ENCODE peak calls at places on chromosomes 2 and 18, in eight cellular contexts. W is fibroblast of the aortic adventitia, S is Calu3, C is HCT116, E is ureter, L is NCI-H1105, F is neuronal stem cell, I is NCI-H345. V is an unnamed sample.

GRCh38 chr2:165455940-165456479 is 13.5 kb upstream of the CSRNP3 start:
- DNase-seq in L (no peak), S (no peak), I (no peak), E (no peak), C (no peak), W (no peak), F (no peak), V (no peak)

GRCh38 chr2:40401896-40402295 is 50.0 kb downstream of the SLC8A1 start:
- DNase-seq in L (no peak), E (no peak), S (peak), C (peak), W (peak), I (no peak), F (no peak), V (no peak)

GRCh38 chr2:238720232-238720672 is 127.6 kb upstream of the TWIST2 start:
- DNase-seq in L (peak), C (peak), F (peak), S (peak), W (peak), E (no peak), I (peak), V (peak)

GRCh38 chr2:11573418-11574175 is 39.8 kb downstream of the GREB1 start:
- DNase-seq in F (no peak), L (no peak), C (no peak), S (no peak), I (no peak), W (peak), E (no peak), V (no peak)

GRCh38 chr18:37294951-37295350 is 270.6 kb downstream of the CELF4 start:
- DNase-seq in F (peak), E (no peak), W (no peak), L (no peak), C (no peak), S (peak), I (no peak), V (no peak)

GRCh38 chr2:42971947-42972736 is 179.8 kb upstream of the HAAO start:
- DNase-seq in W (peak), E (no peak), I (no peak), L (no peak), F (no peak), C (no peak), S (no peak), V (no peak)

GRCh38 chr2:62787381-62787780 is 81.9 kb downstream of the EHBP1 start:
- DNase-seq in S (no peak), I (peak), E (no peak), L (peak), W (peak), C (no peak), F (peak), V (no peak)

GRCh38 chr2:98282109-98282508 is 64.1 kb upstream of the CNGA3 start:
- DNase-seq in C (no peak), L (no peak), S (no peak), I (no peak), E (no peak), W (peak), F (no peak), V (no peak)

GRCh38 chr18:36302676-36303075 is 5.2 kb downstream of the FHOD3 start:
- DNase-seq in I (no peak), L (no peak), F (no peak), S (no peak), C (no peak), W (no peak), E (no peak), V (no peak)

GRCh38 chr2:62140785-62141740 is 54.9 kb upstream of the B3GNT2 start:
- DNase-seq in F (no peak), W (no peak), E (no peak), S (no peak), I (no peak), C (no peak), L (no peak), V (no peak)

GRCh38 chr2:5437375-5437774 is 254.8 kb upstream of the SOX11 start:
- DNase-seq in L (no peak), F (no peak), E (no peak), I (no peak), S (no peak), C (no peak), W (no peak), V (no peak)

GRCh38 chr2:97699765-97700444 is 13.5 kb upstream of the ZAP70 start:
- DNase-seq in E (no peak), F (peak), S (peak), W (peak), I (peak), C (peak), L (peak), V (peak)

GRCh38 chr2:16508061-16508851 is 157.4 kb downstream of the CYRIA start:
- DNase-seq in I (peak), S (peak), C (no peak), F (peak), E (no peak), W (no peak), L (peak), V (no peak)

GRCh38 chr18:55422456-55423185 is 165.4 kb downstream of the TCF4 start:
- DNase-seq in W (peak), E (no peak), C (no peak), F (no peak), S (no peak), I (no peak), L (peak), V (no peak)

GRCh38 chr2:136025057-136025973 is 39.9 kb upstream of the DARS1 start:
- DNase-seq in F (peak), L (peak), C (peak), E (peak), S (peak), I (peak), W (peak), V (no peak)

GRCh38 chr2:188607501-188607900 is 315.8 kb downstream of the GULP1 start:
- DNase-seq in L (no peak), F (no peak), W (peak), E (no peak), C (no peak), I (no peak), S (no peak), V (peak)

GRCh38 chr18:48319796-48320638 is 89.2 kb downstream of the ZBTB7C start:
- DNase-seq in S (no peak), L (peak), I (peak), F (no peak), E (no peak), W (peak), C (no peak), V (no peak)

GRCh38 chr2:241315879-241316700 is at the start of gene SEPTIN2:
- DNase-seq in F (no peak), C (peak), W (peak), I (peak), L (peak), S (peak), E (no peak), V (no peak)

GRCh38 chr18:21242141-21243040 is at the start of gene GREB1L:
- DNase-seq in F (peak), E (no peak), S (peak), I (peak), L (peak), C (peak), W (peak), V (no peak)

GRCh38 chr2:49189512-49190225 is 35.4 kb upstream of the FSHR start:
- DNase-seq in C (no peak), I (no peak), L (no peak), S (no peak), W (no peak), F (no peak), E (no peak), V (no peak)

GRCh38 chr2:147355706-147356105 is 489.1 kb upstream of the ACVR2A start:
- DNase-seq in S (no peak), W (no peak), F (no peak), C (no peak), L (no peak), I (no peak), E (no peak), V (no peak)

GRCh38 chr18:49026501-49027378 is 76.0 kb upstream of the SMAD7 start:
- DNase-seq in W (no peak), S (no peak), L (no peak), E (peak), I (no peak), F (no peak), C (no peak), V (no peak)

GRCh38 chr18:32420084-32420483 is 50.6 kb downstream of the GAREM1 start:
- DNase-seq in E (no peak), F (no peak), L (no peak), S (no peak), W (no peak), I (no peak), C (no peak), V (no peak)